ENCODE peak calls at places on chromosomes 13 and 19, in nine cellular contexts. One of them, this sample, is unnamed.

GRCh38 chr19:53518716-53519115 is 19.2 kb upstream of the ZNF331 start:
- DNase-seq in heart right ventricle: no peak
- DNase-seq in psoas muscle: no peak
- DNase-seq in mesendoderm: no peak
- DNase-seq in GM23338: no peak
- DNase-seq in ascending aorta: no peak
- DNase-seq in Karpas-422: no peak
- DNase-seq in effector memory CD4-positive, alpha-beta T cell: no peak
- DNase-seq in cardiac muscle cell: no peak
- DNase-seq in this sample: no peak

GRCh38 chr13:84651288-84651687 is 769.0 kb upstream of the SLITRK1 start:
- DNase-seq in mesendoderm: peak; percentile 5
- DNase-seq in ascending aorta: no peak
- DNase-seq in psoas muscle: no peak
- DNase-seq in Karpas-422: no peak
- DNase-seq in GM23338: no peak
- DNase-seq in heart right ventricle: no peak
- DNase-seq in effector memory CD4-positive, alpha-beta T cell: no peak
- DNase-seq in cardiac muscle cell: peak; percentile 90
- DNase-seq in this sample: no peak

GRCh38 chr19:13700621-13701020 is 63.7 kb upstream of the MRI1 start:
- DNase-seq in GM23338: no peak
- DNase-seq in Karpas-422: no peak
- DNase-seq in heart right ventricle: no peak
- DNase-seq in psoas muscle: no peak
- DNase-seq in ascending aorta: no peak
- DNase-seq in mesendoderm: no peak
- DNase-seq in effector memory CD4-positive, alpha-beta T cell: no peak
- DNase-seq in cardiac muscle cell: no peak
- DNase-seq in this sample: no peak

GRCh38 chr19:21023901-21024300 is 3.4 kb downstream of the ZNF430 start:
- DNase-seq in ascending aorta: no peak
- DNase-seq in psoas muscle: no peak
- DNase-seq in heart right ventricle: no peak
- DNase-seq in GM23338: no peak
- DNase-seq in cardiac muscle cell: no peak
- DNase-seq in Karpas-422: no peak
- DNase-seq in effector memory CD4-positive, alpha-beta T cell: no peak
- DNase-seq in mesendoderm: no peak
- DNase-seq in this sample: no peak

GRCh38 chr19:40357655-40358054 is 9.2 kb downstream of the PLD3 start:
- DNase-seq in GM23338: no peak
- DNase-seq in ascending aorta: no peak
- DNase-seq in heart right ventricle: no peak
- DNase-seq in Karpas-422: no peak
- DNase-seq in psoas muscle: no peak
- DNase-seq in mesendoderm: no peak
- DNase-seq in effector memory CD4-positive, alpha-beta T cell: no peak
- DNase-seq in cardiac muscle cell: no peak
- DNase-seq in this sample: no peak

GRCh38 chr19:8827277-8827676 is 4.8 kb downstream of the ZNF558 start:
- DNase-seq in GM23338: no peak
- DNase-seq in Karpas-422: no peak
- DNase-seq in heart right ventricle: no peak
- DNase-seq in effector memory CD4-positive, alpha-beta T cell: no peak
- DNase-seq in mesendoderm: no peak
- DNase-seq in cardiac muscle cell: peak; percentile 22
- DNase-seq in ascending aorta: no peak
- DNase-seq in psoas muscle: no peak
- DNase-seq in this sample: no peak

GRCh38 chr19:41330946-41331678 is 21.1 kb downstream of the CCDC97 start:
- DNase-seq in heart right ventricle: no peak
- DNase-seq in GM23338: peak; percentile 55
- DNase-seq in mesendoderm: no peak
- DNase-seq in ascending aorta: no peak
- DNase-seq in psoas muscle: no peak
- DNase-seq in cardiac muscle cell: no peak
- DNase-seq in Karpas-422: no peak
- DNase-seq in effector memory CD4-positive, alpha-beta T cell: no peak
- DNase-seq in this sample: no peak

GRCh38 chr19:6739390-6739883 is at the start of gene TRIP10:
- DNase-seq in GM23338: peak; percentile 84
- DNase-seq in Karpas-422: peak; percentile 91
- DNase-seq in cardiac muscle cell: peak; percentile 88
- DNase-seq in mesendoderm: peak; percentile 85
- DNase-seq in effector memory CD4-positive, alpha-beta T cell: peak; percentile 85
- DNase-seq in heart right ventricle: peak; percentile 90
- DNase-seq in psoas muscle: peak; percentile 89
- DNase-seq in ascending aorta: peak; percentile 92
- DNase-seq in this sample: peak; percentile 83

GRCh38 chr19:50967924-50968708 is 1.3 kb downstream of the KLK6 start:
- DNase-seq in psoas muscle: no peak
- DNase-seq in cardiac muscle cell: no peak
- DNase-seq in ascending aorta: no peak
- DNase-seq in mesendoderm: no peak
- DNase-seq in GM23338: peak; percentile 51
- DNase-seq in heart right ventricle: no peak
- DNase-seq in Karpas-422: no peak
- DNase-seq in effector memory CD4-positive, alpha-beta T cell: no peak
- DNase-seq in this sample: no peak

GRCh38 chr19:50969413-50969760 is at the start of gene KLK6:
- DNase-seq in GM23338: no peak
- DNase-seq in psoas muscle: no peak
- DNase-seq in Karpas-422: no peak
- DNase-seq in heart right ventricle: no peak
- DNase-seq in effector memory CD4-positive, alpha-beta T cell: no peak
- DNase-seq in cardiac muscle cell: no peak
- DNase-seq in mesendoderm: no peak
- DNase-seq in ascending aorta: no peak
- DNase-seq in this sample: no peak

GRCh38 chr19:50964266-50964665 is 5.1 kb downstream of the KLK6 start:
- DNase-seq in psoas muscle: no peak
- DNase-seq in Karpas-422: no peak
- DNase-seq in cardiac muscle cell: no peak
- DNase-seq in mesendoderm: no peak
- DNase-seq in GM23338: no peak
- DNase-seq in ascending aorta: no peak
- DNase-seq in effector memory CD4-positive, alpha-beta T cell: no peak
- DNase-seq in heart right ventricle: no peak
- DNase-seq in this sample: no peak

GRCh38 chr19:50972795-50973376 is 3.5 kb upstream of the KLK6 start:
- DNase-seq in GM23338: no peak
- DNase-seq in mesendoderm: no peak
- DNase-seq in Karpas-422: no peak
- DNase-seq in cardiac muscle cell: no peak
- DNase-seq in ascending aorta: no peak
- DNase-seq in heart right ventricle: no peak
- DNase-seq in effector memory CD4-positive, alpha-beta T cell: no peak
- DNase-seq in psoas muscle: no peak
- DNase-seq in this sample: no peak

GRCh38 chr19:50968709-50969412 is 530 bp downstream of the KLK6 start:
- DNase-seq in ascending aorta: no peak
- DNase-seq in mesendoderm: no peak
- DNase-seq in effector memory CD4-positive, alpha-beta T cell: no peak
- DNase-seq in GM23338: no peak
- DNase-seq in Karpas-422: no peak
- DNase-seq in psoas muscle: no peak
- DNase-seq in heart right ventricle: no peak
- DNase-seq in cardiac muscle cell: peak; percentile 21
- DNase-seq in this sample: no peak
- H3K4me1 ChIP-seq in ascending aorta: no peaks in the 10 kb centered on the region
- H3K4me1 ChIP-seq in mesendoderm: peaks cover 2% of the 10 kb centered on the region
- H3K4me1 ChIP-seq in effector memory CD4-positive, alpha-beta T cell: no peaks in the 10 kb centered on the region
- H3K4me1 ChIP-seq in GM23338: no peaks in the 10 kb centered on the region
- H3K4me1 ChIP-seq in Karpas-422: no peaks in the 10 kb centered on the region
- H3K4me1 ChIP-seq in psoas muscle: no peaks in the 10 kb centered on the region
- H3K4me1 ChIP-seq in heart right ventricle: no peaks in the 10 kb centered on the region
- H3K4me1 ChIP-seq in cardiac muscle cell: no peaks in the 10 kb centered on the region
- H3K4me1 ChIP-seq in this sample: no peaks in the 10 kb centered on the region

GRCh38 chr13:24214528-24214927 is 54.0 kb downstream of the SPATA13 start:
- DNase-seq in Karpas-422: peak; percentile 49
- DNase-seq in cardiac muscle cell: no peak
- DNase-seq in GM23338: no peak
- DNase-seq in mesendoderm: no peak
- DNase-seq in ascending aorta: no peak
- DNase-seq in heart right ventricle: no peak
- DNase-seq in effector memory CD4-positive, alpha-beta T cell: no peak
- DNase-seq in psoas muscle: no peak
- DNase-seq in this sample: no peak

GRCh38 chr13:24213932-24214331 is 53.4 kb downstream of the SPATA13 start:
- DNase-seq in GM23338: no peak
- DNase-seq in ascending aorta: no peak
- DNase-seq in Karpas-422: no peak
- DNase-seq in mesendoderm: no peak
- DNase-seq in effector memory CD4-positive, alpha-beta T cell: no peak
- DNase-seq in psoas muscle: no peak
- DNase-seq in heart right ventricle: no peak
- DNase-seq in cardiac muscle cell: no peak
- DNase-seq in this sample: no peak

GRCh38 chr13:24215007-24215633 is 54.6 kb downstream of the SPATA13 start:
- DNase-seq in Karpas-422: peak; percentile 68
- DNase-seq in psoas muscle: no peak
- DNase-seq in heart right ventricle: no peak
- DNase-seq in ascending aorta: no peak
- DNase-seq in mesendoderm: no peak
- DNase-seq in GM23338: no peak
- DNase-seq in effector memory CD4-positive, alpha-beta T cell: no peak
- DNase-seq in cardiac muscle cell: no peak
- DNase-seq in this sample: no peak

GRCh38 chr13:24216176-24216575 is 55.7 kb downstream of the SPATA13 start:
- DNase-seq in heart right ventricle: no peak
- DNase-seq in psoas muscle: no peak
- DNase-seq in ascending aorta: no peak
- DNase-seq in GM23338: no peak
- DNase-seq in mesendoderm: no peak
- DNase-seq in effector memory CD4-positive, alpha-beta T cell: no peak
- DNase-seq in Karpas-422: no peak
- DNase-seq in cardiac muscle cell: no peak
- DNase-seq in this sample: no peak

GRCh38 chr13:24215732-24216131 is 55.2 kb downstream of the SPATA13 start:
- DNase-seq in mesendoderm: peak; percentile 31
- DNase-seq in heart right ventricle: no peak
- DNase-seq in cardiac muscle cell: peak; percentile 75
- DNase-seq in psoas muscle: no peak
- DNase-seq in GM23338: no peak
- DNase-seq in effector memory CD4-positive, alpha-beta T cell: no peak
- DNase-seq in Karpas-422: no peak
- DNase-seq in ascending aorta: no peak
- DNase-seq in this sample: no peak
- H3K27ac ChIP-seq in mesendoderm: no peak overlapping the region
- H3K27ac ChIP-seq in heart right ventricle: peak overlapping the region; percentile 56
- H3K27ac ChIP-seq in cardiac muscle cell: no peak overlapping the region
- H3K27ac ChIP-seq in psoas muscle: peak overlapping the region; percentile 10
- H3K27ac ChIP-seq in GM23338: no peak overlapping the region
- H3K27ac ChIP-seq in effector memory CD4-positive, alpha-beta T cell: no peak overlapping the region
- H3K27ac ChIP-seq in Karpas-422: no peak overlapping the region
- H3K27ac ChIP-seq in ascending aorta: no peak overlapping the region
- H3K27ac ChIP-seq in this sample: no peak overlapping the region

GRCh38 chr13:101451641-101452040 is 834 bp upstream of the ITGBL1 start:
- DNase-seq in GM23338: no peak
- DNase-seq in mesendoderm: no peak
- DNase-seq in psoas muscle: no peak
- DNase-seq in cardiac muscle cell: no peak
- DNase-seq in Karpas-422: no peak
- DNase-seq in heart right ventricle: no peak
- DNase-seq in effector memory CD4-positive, alpha-beta T cell: no peak
- DNase-seq in ascending aorta: no peak
- DNase-seq in this sample: no peak

GRCh38 chr13:101450749-101451130 is 1.7 kb upstream of the ITGBL1 start:
- DNase-seq in Karpas-422: no peak
- DNase-seq in heart right ventricle: no peak
- DNase-seq in mesendoderm: no peak
- DNase-seq in cardiac muscle cell: no peak
- DNase-seq in effector memory CD4-positive, alpha-beta T cell: no peak
- DNase-seq in psoas muscle: no peak
- DNase-seq in GM23338: no peak
- DNase-seq in ascending aorta: no peak
- DNase-seq in this sample: no peak

GRCh38 chr13:101453784-101454201 is 1.3 kb downstream of the ITGBL1 start:
- DNase-seq in heart right ventricle: peak; percentile 14
- DNase-seq in psoas muscle: no peak
- DNase-seq in GM23338: peak; percentile 69
- DNase-seq in effector memory CD4-positive, alpha-beta T cell: no peak
- DNase-seq in Karpas-422: no peak
- DNase-seq in cardiac muscle cell: peak; percentile 5
- DNase-seq in mesendoderm: no peak
- DNase-seq in ascending aorta: no peak
- DNase-seq in this sample: no peak

GRCh38 chr13:101454767-101455166 is 2.3 kb downstream of the ITGBL1 start:
- DNase-seq in GM23338: no peak
- DNase-seq in effector memory CD4-positive, alpha-beta T cell: no peak
- DNase-seq in cardiac muscle cell: peak; percentile 3
- DNase-seq in psoas muscle: no peak
- DNase-seq in ascending aorta: no peak
- DNase-seq in heart right ventricle: no peak
- DNase-seq in mesendoderm: no peak
- DNase-seq in Karpas-422: no peak
- DNase-seq in this sample: no peak

DNA sequence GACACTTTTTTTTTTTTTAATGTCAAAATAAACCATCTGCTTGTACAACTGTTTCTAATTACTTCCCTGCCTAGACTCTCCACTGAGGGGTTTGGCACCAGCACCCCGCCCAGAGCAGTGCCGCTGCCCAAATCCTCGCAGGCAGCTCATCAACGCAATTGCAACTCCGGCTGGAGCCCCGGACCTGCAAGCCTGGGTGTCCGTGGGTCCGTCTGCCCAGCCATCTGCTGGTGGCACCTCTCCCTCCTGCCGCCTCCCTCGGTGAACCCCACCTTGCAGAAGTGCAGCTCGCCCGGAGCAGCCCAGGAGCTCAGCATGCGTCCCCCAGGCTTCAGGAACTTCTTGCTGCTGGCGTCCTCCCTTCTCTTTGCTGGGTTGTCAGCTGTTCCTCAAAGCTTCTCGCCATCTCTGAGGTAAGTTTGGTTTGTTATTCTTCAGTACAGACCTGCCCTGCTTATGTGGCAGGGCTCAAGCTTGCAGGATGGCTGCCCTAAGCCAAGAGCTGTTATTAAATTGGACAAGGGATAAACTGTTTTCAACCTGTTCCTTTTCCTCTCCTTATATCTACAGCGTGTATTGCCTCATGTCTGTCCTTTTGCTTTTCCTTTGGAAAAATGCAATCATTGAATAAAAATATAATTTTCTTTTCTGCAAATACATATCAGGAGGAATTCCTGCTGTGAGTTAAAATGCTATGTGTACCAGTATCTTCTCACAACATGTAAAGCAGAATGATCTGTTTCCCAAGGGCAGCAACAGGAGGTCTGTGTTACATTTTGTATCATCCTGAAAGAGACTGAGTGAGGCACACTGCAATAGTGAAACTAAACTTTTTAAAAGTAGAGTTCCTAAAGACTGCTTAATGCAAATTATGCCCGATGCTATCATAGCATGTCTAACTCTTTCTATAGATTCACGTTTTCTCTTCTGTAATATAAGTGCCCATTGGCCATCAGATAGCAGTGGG is at the start of gene ITGBL1:
- DNase-seq in ascending aorta: peak; percentile 71
- DNase-seq in Karpas-422: no peak
- DNase-seq in GM23338: no peak
- DNase-seq in heart right ventricle: peak; percentile 27
- DNase-seq in effector memory CD4-positive, alpha-beta T cell: no peak
- DNase-seq in mesendoderm: no peak
- DNase-seq in cardiac muscle cell: peak; percentile 8
- DNase-seq in psoas muscle: peak; percentile 23
- DNase-seq in this sample: no peak
- H3K4me3 ChIP-seq in ascending aorta: peak within 1 kb of the TSS; percentile 59
- H3K4me3 ChIP-seq in Karpas-422: no peak within 1 kb of the TSS
- H3K4me3 ChIP-seq in GM23338: peak within 1 kb of the TSS; percentile 51
- H3K4me3 ChIP-seq in heart right ventricle: peak within 1 kb of the TSS; percentile 56
- H3K4me3 ChIP-seq in effector memory CD4-positive, alpha-beta T cell: peak within 1 kb of the TSS; percentile 25
- H3K4me3 ChIP-seq in mesendoderm: no peak within 1 kb of the TSS
- H3K4me3 ChIP-seq in cardiac muscle cell: no peak within 1 kb of the TSS
- H3K4me3 ChIP-seq in psoas muscle: peak within 1 kb of the TSS; percentile 54
- H3K4me3 ChIP-seq in this sample: no peak within 1 kb of the TSS

GRCh38 chr19:3186891-3187661 is 1.3 kb downstream of the NCLN start:
- DNase-seq in effector memory CD4-positive, alpha-beta T cell: no peak
- DNase-seq in GM23338: no peak
- DNase-seq in cardiac muscle cell: no peak
- DNase-seq in Karpas-422: no peak
- DNase-seq in psoas muscle: no peak
- DNase-seq in ascending aorta: no peak
- DNase-seq in mesendoderm: no peak
- DNase-seq in heart right ventricle: no peak
- DNase-seq in this sample: no peak
- H3K4me1 ChIP-seq in effector memory CD4-positive, alpha-beta T cell: peaks cover 57% of the 10 kb centered on the region
- H3K4me1 ChIP-seq in GM23338: peaks cover 6% of the 10 kb centered on the region
- H3K4me1 ChIP-seq in cardiac muscle cell: peaks cover 9% of the 10 kb centered on the region
- H3K4me1 ChIP-seq in Karpas-422: peaks cover 16% of the 10 kb centered on the region
- H3K4me1 ChIP-seq in psoas muscle: peaks cover 16% of the 10 kb centered on the region
- H3K4me1 ChIP-seq in ascending aorta: peaks cover 13% of the 10 kb centered on the region
- H3K4me1 ChIP-seq in mesendoderm: peaks cover 3% of the 10 kb centered on the region
- H3K4me1 ChIP-seq in heart right ventricle: peaks cover 51% of the 10 kb centered on the region
- H3K4me1 ChIP-seq in this sample: peaks cover 63% of the 10 kb centered on the region